ENCODE peak calls at places on chromosomes 16 and 17, in ten cellular contexts. Q, O, I, C, D, B, N, J, H and A are unnamed samples.

GRCh38 chr16:62408760-62409159 is 372.5 kb upstream of the CDH8 start:
- DNase-seq in Q (no peak), O (no peak), I (no peak), C (no peak), D (no peak), B (no peak), N (no peak), J (no peak), H (no peak), A (no peak)

GRCh38 chr16:87790278-87791023 is 24.7 kb upstream of the KLHDC4 start:
- DNase-seq in Q (no peak), O (no peak), I (no peak), C (no peak), D (no peak), B (no peak), N (no peak), J (peak), H (peak), A (no peak)

GRCh38 chr16:69111216-69111615 is 5.8 kb downstream of the HAS3 start:
- DNase-seq in Q (no peak), O (no peak), I (no peak), C (no peak), D (no peak), B (no peak), N (no peak), J (no peak), H (no peak), A (no peak)

GRCh38 chr16:12271006-12271405 is 294.5 kb downstream of the SNX29 start:
- DNase-seq in Q (no peak), O (no peak), I (no peak), C (no peak), D (peak), B (no peak), N (peak), J (no peak), H (peak), A (no peak)

GRCh38 chr17:335691-336090 is 16.9 kb downstream of the RPH3AL start:
- DNase-seq in Q (no peak), O (no peak), I (no peak), C (no peak), D (no peak), B (no peak), N (no peak), J (no peak), H (no peak), A (no peak)

GRCh38 chr17:73820686-73821448 is 176.6 kb upstream of the SDK2 start:
- DNase-seq in Q (no peak), O (no peak), I (no peak), C (no peak), D (peak), B (no peak), N (no peak), J (no peak), H (peak), A (no peak)

GRCh38 chr17:21376835-21377690 is 906 bp downstream of the KCNJ12 start:
- DNase-seq in Q (peak), O (peak), I (no peak), C (no peak), D (peak), B (no peak), N (no peak), J (no peak), H (peak), A (no peak)

GRCh38 chr17:7380855-7381683 is at the start of gene TNK1:
- DNase-seq in Q (no peak), O (no peak), I (no peak), C (no peak), D (peak), B (peak), N (no peak), J (no peak), H (no peak), A (no peak)

GRCh38 chr16:24838554-24839266 is 7.1 kb upstream of the SLC5A11 start:
- DNase-seq in Q (no peak), O (peak), I (no peak), C (no peak), D (peak), B (no peak), N (peak), J (no peak), H (peak), A (no peak)

GRCh38 chr17:81685108-81685507 is 1.3 kb downstream of the HGS start:
- DNase-seq in Q (peak), O (peak), I (no peak), C (no peak), D (peak), B (no peak), N (no peak), J (no peak), H (peak), A (peak)